ENCODE peak calls at places on chromosomes 16 and 17, in eight cellular contexts. C is sigmoid colon, Y is GM12891, A is upper lobe of left lung, B is prostate gland, O is H1, T is suprapubic skin, G is transverse colon. W is an unnamed sample.

GRCh38 chr16:83336630-83337029 is 471.1 kb upstream of the HSBP1 start:
- DNase-seq in Y (no peak), O (no peak), A (no peak), C (no peak), T (no peak), G (no peak), B (no peak), W (no peak)

GRCh38 chr17:77465358-77466041 is 324.7 kb downstream of the SEC14L1 start:
- DNase-seq in C (peak), O (peak), A (peak), G (peak), B (no peak), T (no peak), Y (peak), W (peak)

GRCh38 chr17:1109606-1110523 is 69.9 kb downstream of the ABR start:
- DNase-seq in G (peak), C (no peak), A (no peak), T (no peak), Y (peak), B (no peak), O (peak), W (peak)

GRCh38 chr17:49703557-49704277 is 4.0 kb downstream of the SLC35B1 start:
- DNase-seq in G (peak), C (no peak), B (peak), O (no peak), A (no peak), T (no peak), Y (no peak), W (no peak)

GRCh38 chr17:55722742-55723487 is at the start of gene TMEM100:
- DNase-seq in B (no peak), C (peak), Y (no peak), T (peak), A (no peak), G (no peak), O (no peak), W (no peak)

GRCh38 chr17:38509772-38510423 is 81.6 kb downstream of the ARHGAP23 start:
- DNase-seq in G (no peak), A (peak), C (no peak), Y (no peak), O (no peak), T (no peak), B (no peak), W (peak)

GRCh38 chr17:81480140-81480917 is 32.3 kb downstream of the ACTG1 start:
- DNase-seq in G (no peak), T (no peak), C (no peak), Y (no peak), O (no peak), B (no peak), A (no peak), W (no peak)

GRCh38 chr16:72172105-72173034 is at the start of gene PMFBP1:
- DNase-seq in Y (peak), A (no peak), G (peak), O (no peak), T (no peak), B (no peak), C (peak), W (peak)

GRCh38 chr17:49861150-49861884 is 13.4 kb upstream of the TAC4 start:
- DNase-seq in T (no peak), G (peak), O (peak), Y (peak), C (no peak), A (no peak), B (peak), W (peak)

GRCh38 chr17:34989473-34989872 is 9.2 kb downstream of the LIG3 start:
- DNase-seq in C (no peak), B (no peak), A (no peak), Y (no peak), O (no peak), G (no peak), T (no peak), W (no peak)

GRCh38 chr16:19316846-19317245 is 31.3 kb downstream of the CLEC19A start:
- DNase-seq in O (peak), C (no peak), Y (no peak), B (no peak), T (no peak), G (no peak), A (no peak), W (no peak)

GRCh38 chr17:46012506-46013079 is 13.5 kb downstream of the STH start:
- DNase-seq in G (no peak), T (no peak), B (no peak), Y (no peak), A (no peak), O (no peak), C (no peak), W (no peak)

GRCh38 chr17:32664936-32665583 is 178.3 kb downstream of the CDK5R1 start:
- DNase-seq in O (no peak), G (no peak), T (no peak), B (no peak), A (no peak), Y (no peak), C (no peak), W (no peak)

GRCh38 chr17:39196820-39197331 is 593 bp downstream of the CACNB1 start:
- DNase-seq in T (peak), O (peak), B (no peak), A (peak), C (no peak), G (peak), Y (no peak), W (no peak)

GRCh38 chr16:2026461-2027023 is at the start of gene NHERF2:
- DNase-seq in G (peak), C (no peak), B (peak), Y (no peak), T (no peak), A (peak), O (no peak), W (no peak)

GRCh38 chr17:38656959-38657823 is 17.6 kb downstream of the EPOP start:
- DNase-seq in G (no peak), O (no peak), C (no peak), Y (no peak), A (no peak), B (no peak), T (no peak), W (no peak)

GRCh38 chr16:9843424-9844013 is 338.7 kb downstream of the GRIN2A start:
- DNase-seq in G (no peak), B (no peak), A (no peak), O (no peak), C (no peak), T (no peak), Y (no peak), W (no peak)

GRCh38 chr16:3824121-3824795 is 56.3 kb downstream of the CREBBP start:
- DNase-seq in T (no peak), O (peak), G (no peak), B (no peak), A (no peak), C (no peak), Y (no peak), W (no peak)

GRCh38 chr16:50747206-50747956 is 5.5 kb downstream of the CYLD start:
- DNase-seq in B (no peak), A (no peak), Y (no peak), T (no peak), G (no peak), C (no peak), O (no peak), W (no peak)

GRCh38 chr16:3938843-3939624 is 58.5 kb upstream of the CREBBP start:
- DNase-seq in A (peak), Y (peak), G (peak), T (peak), C (peak), B (no peak), O (peak), W (peak)

GRCh38 chr16:74577882-74578366 is 29.0 kb downstream of the GLG1 start:
- DNase-seq in B (no peak), O (no peak), C (no peak), T (no peak), G (no peak), Y (no peak), A (no peak), W (no peak)

GRCh38 chr16:11128211-11129123 is 127.5 kb downstream of the SOCS1 start:
- DNase-seq in B (no peak), G (no peak), A (peak), Y (no peak), C (peak), O (no peak), T (no peak), W (no peak)

GRCh38 chr16:75265911-75266701 is 14.7 kb upstream of the BCAR1 start:
- DNase-seq in C (peak), Y (peak), T (peak), G (peak), B (peak), A (peak), O (peak), W (peak)

DNA sequence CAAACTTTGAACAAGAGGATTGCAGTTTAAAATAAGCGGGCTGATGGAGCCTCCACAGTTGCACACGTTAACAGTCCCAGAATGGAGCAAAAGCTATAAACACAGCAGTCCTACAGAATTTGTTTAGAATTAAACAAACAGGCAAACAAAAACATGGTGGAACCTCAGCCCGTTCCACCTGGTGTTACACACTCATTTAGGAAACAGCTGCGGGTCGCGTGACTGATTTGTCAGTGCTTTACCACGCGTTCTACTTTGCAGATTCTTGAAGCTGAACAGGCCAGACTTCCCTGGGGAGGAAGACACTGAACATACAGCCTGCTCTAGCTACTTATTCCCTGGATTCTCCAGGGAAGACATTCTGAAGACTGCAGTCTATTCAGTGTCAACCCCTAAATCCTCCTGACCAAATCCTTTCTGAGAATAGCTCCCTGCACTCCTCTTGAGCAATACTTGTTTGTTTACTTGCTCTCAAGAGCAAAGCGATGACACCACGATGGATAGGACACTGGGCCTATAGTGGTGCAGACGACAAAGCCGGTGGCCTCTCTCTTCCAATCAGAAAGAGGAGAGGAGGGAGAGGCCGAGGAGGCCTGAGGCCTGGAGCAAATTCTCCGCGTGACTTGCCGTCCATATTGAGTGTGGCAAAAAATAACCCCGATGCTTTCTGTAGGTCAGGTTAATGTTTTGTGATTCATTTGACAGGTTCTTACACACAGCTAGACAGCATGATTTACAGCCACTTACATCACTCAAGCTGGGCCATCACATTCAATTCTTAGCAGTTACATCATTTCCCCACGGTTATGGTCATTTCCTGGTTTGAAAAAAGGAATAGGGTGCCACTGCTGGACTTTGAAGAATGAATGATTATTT is 4.0 kb upstream of the MAP1LC3B start:
- DNase-seq in O (peak), Y (peak), T (peak), A (no peak), G (peak), C (peak), B (peak), W (peak)
- TF ChIP-seq POLR2AphosphoS5 in O (peak), Y (no peak), T (peak), A (peak), G (peak), C (peak), B (peak), W (peak)

GRCh38 chr17:65556910-65557348 is 4.5 kb downstream of the AXIN2 start:
- DNase-seq in A (no peak), T (no peak), C (no peak), O (no peak), B (no peak), G (no peak), Y (no peak), W (no peak)

GRCh38 chr17:65556014-65556909 is 5.2 kb downstream of the AXIN2 start:
- DNase-seq in O (peak), A (no peak), Y (peak), G (peak), T (peak), C (peak), B (peak), W (peak)

GRCh38 chr17:65558683-65559311 is 2.7 kb downstream of the AXIN2 start:
- DNase-seq in T (no peak), B (no peak), A (peak), O (no peak), C (no peak), G (no peak), Y (no peak), W (no peak)

GRCh38 chr17:65558311-65558682 is 3.2 kb downstream of the AXIN2 start:
- DNase-seq in Y (no peak), C (no peak), B (no peak), T (no peak), O (no peak), G (no peak), A (peak), W (no peak)

DNA sequence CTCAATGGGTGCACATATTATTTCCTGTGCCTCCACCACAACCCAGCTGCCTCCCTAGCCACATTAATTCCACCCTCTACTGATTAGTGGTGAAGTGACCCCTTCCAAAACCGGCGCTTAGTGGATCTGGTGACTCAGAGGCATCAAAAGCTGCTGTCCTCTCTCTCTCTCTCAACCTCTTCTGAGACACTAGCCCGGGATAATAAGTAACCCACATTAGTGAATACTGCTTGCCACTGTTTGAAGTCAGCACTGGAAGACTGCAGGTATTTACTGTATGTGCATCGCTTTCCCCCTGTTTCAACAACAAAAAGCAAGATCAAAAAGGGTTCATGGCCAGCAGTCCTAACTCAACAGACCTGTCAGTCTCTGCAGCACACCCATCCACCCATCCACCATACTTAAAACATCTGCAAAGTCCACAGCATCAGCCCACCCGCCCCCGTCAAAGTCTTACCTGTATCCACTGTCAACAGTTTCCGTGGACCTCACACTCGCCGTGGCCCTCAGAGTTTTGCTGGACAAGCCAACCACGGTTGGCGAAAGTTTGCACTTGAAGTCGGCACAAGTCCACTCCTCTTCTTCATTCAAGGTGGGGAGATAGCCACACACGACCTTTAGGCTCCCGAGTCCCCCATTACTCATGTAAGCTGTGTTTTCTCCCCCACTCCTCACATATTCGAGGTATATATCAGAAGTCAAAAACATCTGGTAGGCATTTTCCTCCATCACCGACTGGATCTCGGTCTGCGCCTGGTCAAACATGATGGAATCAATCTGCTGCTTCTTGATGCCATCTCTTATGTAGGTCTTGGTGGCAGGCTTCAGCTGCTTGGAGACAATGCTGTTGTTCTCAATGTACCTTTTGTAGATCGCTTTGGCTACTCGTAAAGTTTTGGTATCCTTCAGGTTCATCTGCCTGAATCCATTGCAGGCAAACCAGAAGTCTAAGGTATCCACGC is 3.8 kb downstream of the AXIN2 start:
- DNase-seq in Y (no peak), O (no peak), A (no peak), C (no peak), G (no peak), B (no peak), T (no peak), W (no peak)
- TF ChIP-seq POLR2A in Y (no peak), O (no peak), A (no peak), C (no peak), G (no peak), B (no peak), T (no peak), W (no peak)

DNA sequence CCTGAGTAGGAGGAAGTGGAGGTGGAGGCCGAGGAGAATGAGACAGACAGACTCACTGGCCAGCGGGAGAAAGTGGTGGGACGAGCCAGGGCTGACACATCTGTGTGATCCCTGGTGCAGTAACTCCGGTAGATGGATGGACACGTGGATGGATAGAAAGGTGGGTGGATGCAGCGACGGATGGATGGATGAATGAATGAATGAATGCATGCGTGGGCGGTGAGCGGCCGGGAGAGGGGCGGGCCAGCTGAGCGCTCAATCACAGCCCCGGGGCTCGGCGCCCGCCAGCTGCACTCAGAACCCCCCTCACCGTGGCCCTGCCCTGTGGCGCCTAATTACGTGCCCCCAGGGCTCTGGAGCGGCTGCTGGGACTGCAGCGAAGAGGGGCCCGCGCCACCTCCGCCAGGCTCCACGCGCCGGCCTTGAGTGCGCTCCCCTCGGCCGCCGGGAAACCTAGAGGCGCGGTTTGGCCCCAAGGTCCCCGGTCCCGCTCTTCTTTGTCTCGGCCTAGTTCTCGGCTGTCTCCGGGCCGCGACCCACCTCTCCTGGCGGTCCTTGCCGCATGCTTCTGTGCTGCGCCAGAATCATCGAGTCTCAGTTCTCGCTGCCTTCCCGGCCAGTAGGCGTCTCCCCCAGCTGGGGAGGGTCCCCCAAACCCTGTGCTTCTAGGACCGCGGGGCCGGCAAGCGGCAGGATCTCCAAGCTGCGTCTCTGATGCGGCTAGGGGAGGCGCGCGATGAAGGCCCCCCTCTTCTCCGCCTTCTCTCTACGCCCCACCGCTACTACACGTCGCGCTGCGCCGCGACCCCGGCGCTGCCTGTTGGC is 41.0 kb downstream of the RAI1 start:
- DNase-seq in Y (no peak), A (peak), G (no peak), O (peak), C (no peak), T (no peak), B (no peak), W (no peak)
- TF ChIP-seq POLR2AphosphoS5 in Y (no peak), A (no peak), G (no peak), O (no peak), C (no peak), T (no peak), B (no peak), W (no peak)

DNA sequence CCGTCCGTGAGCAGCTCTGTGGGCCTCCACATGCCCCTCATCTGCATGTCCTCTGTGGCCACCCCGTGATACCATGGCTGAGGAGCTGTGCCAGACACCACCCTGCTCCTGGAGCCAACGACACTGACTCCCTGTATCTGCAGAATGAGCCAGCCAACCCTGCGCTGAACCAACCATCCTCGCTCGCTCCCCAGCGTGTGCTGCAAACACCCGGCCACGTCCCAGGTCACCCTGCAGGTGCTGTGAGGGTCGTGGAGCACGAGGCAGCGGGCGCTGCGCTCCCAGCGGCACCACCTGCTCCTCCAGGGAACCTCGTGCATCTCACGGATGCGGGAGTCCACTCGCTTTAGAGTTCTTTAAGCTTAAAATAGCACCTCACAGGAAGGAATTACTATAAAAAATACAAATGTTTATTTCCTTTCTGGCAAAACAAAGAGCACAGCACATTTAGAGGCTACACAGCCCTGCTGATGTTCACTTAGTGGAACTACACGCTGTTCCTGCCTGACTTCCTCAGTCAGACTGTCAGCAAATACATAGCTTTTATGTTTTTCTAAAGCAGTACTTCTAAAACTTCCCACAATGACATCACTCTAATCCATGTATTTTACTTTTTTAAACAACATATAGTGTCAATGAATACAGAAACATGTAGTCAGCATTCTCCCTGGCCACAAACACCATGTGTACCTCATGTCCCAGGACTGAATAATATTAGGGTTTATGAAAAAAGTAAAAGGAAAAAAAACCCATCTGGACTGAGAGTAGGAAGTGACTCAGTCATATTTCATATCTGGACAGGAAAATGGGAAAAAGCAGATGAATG is 43.5 kb downstream of the MAP1LC3B start:
- DNase-seq in G (no peak), B (no peak), C (no peak), T (no peak), O (no peak), A (peak), Y (no peak), W (no peak)
- TF ChIP-seq POLR2A in G (no peak), B (no peak), C (no peak), T (no peak), O (no peak), A (no peak), Y (no peak), W (no peak)

GRCh38 chr17:83081561-83082201 is 2.3 kb downstream of the METRNL start:
- DNase-seq in B (no peak), Y (no peak), C (peak), G (peak), O (no peak), A (no peak), T (no peak), W (no peak)
- TF ChIP-seq POLR2AphosphoS5 in B (no peak), Y (no peak), C (peak), G (peak), O (no peak), A (peak), T (no peak), W (no peak)